ENCODE peak calls at places on chromosomes 13 and 19, in ten cellular contexts. One of them, this sample, is unnamed.

GRCh38 chr19:10662384-10663251 is 8.5 kb downstream of the ILF3 start:
- DNase-seq in effector memory CD4-positive, alpha-beta T cell: no peak
- DNase-seq in A549: no peak
- DNase-seq in OCI-M1: no peak
- DNase-seq in activated naive CD8-positive, alpha-beta T cell treated with anti-CD3 and anti-CD28 coated beads, Interleukin-2, amount 50 U/mL, for 24 hours: peak
- DNase-seq in GM04504: no peak
- DNase-seq in stimulated activated CD4-positive, alpha-beta T cell treated with anti-CD3 and anti-CD28 coated beads, Interleukin-15, amount 100 ng/mL, for 1 hour: no peak
- DNase-seq in fibroblast of pulmonary artery: peak
- DNase-seq in C1 segment of cervical spinal cord: no peak
- DNase-seq in stimulated activated CD8-positive, alpha-beta memory T cell treated with anti-CD3 and anti-CD28 coated beads, Interleukin-15, amount 100 ng/mL, for 1 hour: no peak
- DNase-seq in this sample: peak

GRCh38 chr19:12792853-12793289 is 1.6 kb downstream of the JUNB start:
- DNase-seq in A549: no peak
- DNase-seq in stimulated activated CD8-positive, alpha-beta memory T cell treated with anti-CD3 and anti-CD28 coated beads, Interleukin-15, amount 100 ng/mL, for 1 hour: no peak
- DNase-seq in fibroblast of pulmonary artery: no peak
- DNase-seq in GM04504: no peak
- DNase-seq in OCI-M1: peak
- DNase-seq in stimulated activated CD4-positive, alpha-beta T cell treated with anti-CD3 and anti-CD28 coated beads, Interleukin-15, amount 100 ng/mL, for 1 hour: no peak
- DNase-seq in C1 segment of cervical spinal cord: no peak
- DNase-seq in activated naive CD8-positive, alpha-beta T cell treated with anti-CD3 and anti-CD28 coated beads, Interleukin-2, amount 50 U/mL, for 24 hours: no peak
- DNase-seq in effector memory CD4-positive, alpha-beta T cell: peak
- DNase-seq in this sample: no peak

GRCh38 chr13:33743438-33744368 is 74.2 kb upstream of the RFC3 start:
- DNase-seq in fibroblast of pulmonary artery: peak
- DNase-seq in C1 segment of cervical spinal cord: no peak
- DNase-seq in OCI-M1: no peak
- DNase-seq in effector memory CD4-positive, alpha-beta T cell: no peak
- DNase-seq in A549: no peak
- DNase-seq in activated naive CD8-positive, alpha-beta T cell treated with anti-CD3 and anti-CD28 coated beads, Interleukin-2, amount 50 U/mL, for 24 hours: no peak
- DNase-seq in stimulated activated CD8-positive, alpha-beta memory T cell treated with anti-CD3 and anti-CD28 coated beads, Interleukin-15, amount 100 ng/mL, for 1 hour: no peak
- DNase-seq in stimulated activated CD4-positive, alpha-beta T cell treated with anti-CD3 and anti-CD28 coated beads, Interleukin-15, amount 100 ng/mL, for 1 hour: no peak
- DNase-seq in GM04504: no peak
- DNase-seq in this sample: peak

GRCh38 chr19:47379398-47379938 is 30.4 kb downstream of the DHX34 start:
- DNase-seq in activated naive CD8-positive, alpha-beta T cell treated with anti-CD3 and anti-CD28 coated beads, Interleukin-2, amount 50 U/mL, for 24 hours: no peak
- DNase-seq in stimulated activated CD8-positive, alpha-beta memory T cell treated with anti-CD3 and anti-CD28 coated beads, Interleukin-15, amount 100 ng/mL, for 1 hour: no peak
- DNase-seq in C1 segment of cervical spinal cord: peak
- DNase-seq in stimulated activated CD4-positive, alpha-beta T cell treated with anti-CD3 and anti-CD28 coated beads, Interleukin-15, amount 100 ng/mL, for 1 hour: no peak
- DNase-seq in fibroblast of pulmonary artery: no peak
- DNase-seq in GM04504: no peak
- DNase-seq in OCI-M1: no peak
- DNase-seq in effector memory CD4-positive, alpha-beta T cell: no peak
- DNase-seq in A549: no peak
- DNase-seq in this sample: no peak

GRCh38 chr19:6718741-6719539 is 1.5 kb downstream of the C3 start:
- DNase-seq in C1 segment of cervical spinal cord: peak
- DNase-seq in GM04504: no peak
- DNase-seq in fibroblast of pulmonary artery: peak
- DNase-seq in activated naive CD8-positive, alpha-beta T cell treated with anti-CD3 and anti-CD28 coated beads, Interleukin-2, amount 50 U/mL, for 24 hours: peak
- DNase-seq in OCI-M1: peak
- DNase-seq in A549: peak
- DNase-seq in effector memory CD4-positive, alpha-beta T cell: peak
- DNase-seq in stimulated activated CD8-positive, alpha-beta memory T cell treated with anti-CD3 and anti-CD28 coated beads, Interleukin-15, amount 100 ng/mL, for 1 hour: no peak
- DNase-seq in stimulated activated CD4-positive, alpha-beta T cell treated with anti-CD3 and anti-CD28 coated beads, Interleukin-15, amount 100 ng/mL, for 1 hour: no peak
- DNase-seq in this sample: peak

GRCh38 chr13:113166266-113166665 is 7.8 kb downstream of the PROZ start:
- DNase-seq in fibroblast of pulmonary artery: no peak
- DNase-seq in C1 segment of cervical spinal cord: no peak
- DNase-seq in stimulated activated CD4-positive, alpha-beta T cell treated with anti-CD3 and anti-CD28 coated beads, Interleukin-15, amount 100 ng/mL, for 1 hour: no peak
- DNase-seq in OCI-M1: no peak
- DNase-seq in effector memory CD4-positive, alpha-beta T cell: no peak
- DNase-seq in activated naive CD8-positive, alpha-beta T cell treated with anti-CD3 and anti-CD28 coated beads, Interleukin-2, amount 50 U/mL, for 24 hours: peak
- DNase-seq in stimulated activated CD8-positive, alpha-beta memory T cell treated with anti-CD3 and anti-CD28 coated beads, Interleukin-15, amount 100 ng/mL, for 1 hour: no peak
- DNase-seq in GM04504: no peak
- DNase-seq in A549: no peak
- DNase-seq in this sample: no peak

GRCh38 chr19:43618921-43619261 is 538 bp downstream of the ZNF428 start:
- DNase-seq in fibroblast of pulmonary artery: peak
- DNase-seq in A549: peak
- DNase-seq in stimulated activated CD4-positive, alpha-beta T cell treated with anti-CD3 and anti-CD28 coated beads, Interleukin-15, amount 100 ng/mL, for 1 hour: no peak
- DNase-seq in stimulated activated CD8-positive, alpha-beta memory T cell treated with anti-CD3 and anti-CD28 coated beads, Interleukin-15, amount 100 ng/mL, for 1 hour: no peak
- DNase-seq in GM04504: no peak
- DNase-seq in effector memory CD4-positive, alpha-beta T cell: no peak
- DNase-seq in OCI-M1: peak
- DNase-seq in activated naive CD8-positive, alpha-beta T cell treated with anti-CD3 and anti-CD28 coated beads, Interleukin-2, amount 50 U/mL, for 24 hours: peak
- DNase-seq in C1 segment of cervical spinal cord: no peak
- DNase-seq in this sample: no peak

GRCh38 chr13:92900455-92900854 is 326.2 kb upstream of the GPC6 start:
- DNase-seq in stimulated activated CD8-positive, alpha-beta memory T cell treated with anti-CD3 and anti-CD28 coated beads, Interleukin-15, amount 100 ng/mL, for 1 hour: no peak
- DNase-seq in C1 segment of cervical spinal cord: no peak
- DNase-seq in OCI-M1: no peak
- DNase-seq in A549: no peak
- DNase-seq in effector memory CD4-positive, alpha-beta T cell: no peak
- DNase-seq in stimulated activated CD4-positive, alpha-beta T cell treated with anti-CD3 and anti-CD28 coated beads, Interleukin-15, amount 100 ng/mL, for 1 hour: no peak
- DNase-seq in GM04504: no peak
- DNase-seq in fibroblast of pulmonary artery: no peak
- DNase-seq in activated naive CD8-positive, alpha-beta T cell treated with anti-CD3 and anti-CD28 coated beads, Interleukin-2, amount 50 U/mL, for 24 hours: no peak
- DNase-seq in this sample: no peak

GRCh38 chr19:53552001-53552721 is 14.2 kb downstream of the ZNF331 start:
- DNase-seq in stimulated activated CD4-positive, alpha-beta T cell treated with anti-CD3 and anti-CD28 coated beads, Interleukin-15, amount 100 ng/mL, for 1 hour: no peak
- DNase-seq in OCI-M1: no peak
- DNase-seq in activated naive CD8-positive, alpha-beta T cell treated with anti-CD3 and anti-CD28 coated beads, Interleukin-2, amount 50 U/mL, for 24 hours: no peak
- DNase-seq in A549: no peak
- DNase-seq in effector memory CD4-positive, alpha-beta T cell: no peak
- DNase-seq in GM04504: no peak
- DNase-seq in fibroblast of pulmonary artery: no peak
- DNase-seq in C1 segment of cervical spinal cord: no peak
- DNase-seq in stimulated activated CD8-positive, alpha-beta memory T cell treated with anti-CD3 and anti-CD28 coated beads, Interleukin-15, amount 100 ng/mL, for 1 hour: no peak
- DNase-seq in this sample: no peak

GRCh38 chr19:4473708-4474503 is 1.8 kb downstream of the HDGFL2 start:
- DNase-seq in GM04504: no peak
- DNase-seq in fibroblast of pulmonary artery: no peak
- DNase-seq in C1 segment of cervical spinal cord: no peak
- DNase-seq in effector memory CD4-positive, alpha-beta T cell: no peak
- DNase-seq in A549: no peak
- DNase-seq in activated naive CD8-positive, alpha-beta T cell treated with anti-CD3 and anti-CD28 coated beads, Interleukin-2, amount 50 U/mL, for 24 hours: no peak
- DNase-seq in OCI-M1: no peak
- DNase-seq in stimulated activated CD4-positive, alpha-beta T cell treated with anti-CD3 and anti-CD28 coated beads, Interleukin-15, amount 100 ng/mL, for 1 hour: no peak
- DNase-seq in stimulated activated CD8-positive, alpha-beta memory T cell treated with anti-CD3 and anti-CD28 coated beads, Interleukin-15, amount 100 ng/mL, for 1 hour: no peak
- DNase-seq in this sample: no peak

GRCh38 chr19:46674416-46675178 is 13.6 kb upstream of the DACT3 start:
- DNase-seq in OCI-M1: no peak
- DNase-seq in stimulated activated CD8-positive, alpha-beta memory T cell treated with anti-CD3 and anti-CD28 coated beads, Interleukin-15, amount 100 ng/mL, for 1 hour: no peak
- DNase-seq in activated naive CD8-positive, alpha-beta T cell treated with anti-CD3 and anti-CD28 coated beads, Interleukin-2, amount 50 U/mL, for 24 hours: no peak
- DNase-seq in stimulated activated CD4-positive, alpha-beta T cell treated with anti-CD3 and anti-CD28 coated beads, Interleukin-15, amount 100 ng/mL, for 1 hour: no peak
- DNase-seq in GM04504: no peak
- DNase-seq in C1 segment of cervical spinal cord: no peak
- DNase-seq in fibroblast of pulmonary artery: peak
- DNase-seq in A549: no peak
- DNase-seq in effector memory CD4-positive, alpha-beta T cell: no peak
- DNase-seq in this sample: peak

GRCh38 chr19:4606921-4607678 is 32.2 kb upstream of the TNFAIP8L1 start:
- DNase-seq in stimulated activated CD8-positive, alpha-beta memory T cell treated with anti-CD3 and anti-CD28 coated beads, Interleukin-15, amount 100 ng/mL, for 1 hour: no peak
- DNase-seq in GM04504: no peak
- DNase-seq in effector memory CD4-positive, alpha-beta T cell: no peak
- DNase-seq in A549: no peak
- DNase-seq in stimulated activated CD4-positive, alpha-beta T cell treated with anti-CD3 and anti-CD28 coated beads, Interleukin-15, amount 100 ng/mL, for 1 hour: no peak
- DNase-seq in C1 segment of cervical spinal cord: no peak
- DNase-seq in OCI-M1: no peak
- DNase-seq in fibroblast of pulmonary artery: no peak
- DNase-seq in activated naive CD8-positive, alpha-beta T cell treated with anti-CD3 and anti-CD28 coated beads, Interleukin-2, amount 50 U/mL, for 24 hours: no peak
- DNase-seq in this sample: no peak

GRCh38 chr19:50214699-50215543 is 11.5 kb downstream of the MYH14 start:
- DNase-seq in activated naive CD8-positive, alpha-beta T cell treated with anti-CD3 and anti-CD28 coated beads, Interleukin-2, amount 50 U/mL, for 24 hours: no peak
- DNase-seq in stimulated activated CD8-positive, alpha-beta memory T cell treated with anti-CD3 and anti-CD28 coated beads, Interleukin-15, amount 100 ng/mL, for 1 hour: no peak
- DNase-seq in C1 segment of cervical spinal cord: no peak
- DNase-seq in OCI-M1: no peak
- DNase-seq in A549: no peak
- DNase-seq in effector memory CD4-positive, alpha-beta T cell: no peak
- DNase-seq in fibroblast of pulmonary artery: no peak
- DNase-seq in GM04504: no peak
- DNase-seq in stimulated activated CD4-positive, alpha-beta T cell treated with anti-CD3 and anti-CD28 coated beads, Interleukin-15, amount 100 ng/mL, for 1 hour: no peak
- DNase-seq in this sample: no peak

GRCh38 chr13:39804332-39805231 is 149.1 kb downstream of the COG6 start:
- DNase-seq in C1 segment of cervical spinal cord: no peak
- DNase-seq in stimulated activated CD4-positive, alpha-beta T cell treated with anti-CD3 and anti-CD28 coated beads, Interleukin-15, amount 100 ng/mL, for 1 hour: no peak
- DNase-seq in effector memory CD4-positive, alpha-beta T cell: no peak
- DNase-seq in fibroblast of pulmonary artery: no peak
- DNase-seq in OCI-M1: no peak
- DNase-seq in A549: no peak
- DNase-seq in stimulated activated CD8-positive, alpha-beta memory T cell treated with anti-CD3 and anti-CD28 coated beads, Interleukin-15, amount 100 ng/mL, for 1 hour: no peak
- DNase-seq in activated naive CD8-positive, alpha-beta T cell treated with anti-CD3 and anti-CD28 coated beads, Interleukin-2, amount 50 U/mL, for 24 hours: no peak
- DNase-seq in GM04504: no peak
- DNase-seq in this sample: no peak

GRCh38 chr19:41997851-41998229 is 3.8 kb upstream of the ATP1A3 start:
- DNase-seq in OCI-M1: no peak
- DNase-seq in C1 segment of cervical spinal cord: no peak
- DNase-seq in stimulated activated CD4-positive, alpha-beta T cell treated with anti-CD3 and anti-CD28 coated beads, Interleukin-15, amount 100 ng/mL, for 1 hour: no peak
- DNase-seq in activated naive CD8-positive, alpha-beta T cell treated with anti-CD3 and anti-CD28 coated beads, Interleukin-2, amount 50 U/mL, for 24 hours: no peak
- DNase-seq in GM04504: no peak
- DNase-seq in effector memory CD4-positive, alpha-beta T cell: no peak
- DNase-seq in stimulated activated CD8-positive, alpha-beta memory T cell treated with anti-CD3 and anti-CD28 coated beads, Interleukin-15, amount 100 ng/mL, for 1 hour: no peak
- DNase-seq in fibroblast of pulmonary artery: no peak
- DNase-seq in A549: no peak
- DNase-seq in this sample: no peak

GRCh38 chr19:45211751-45212381 is 33.3 kb downstream of the BLOC1S3 start:
- DNase-seq in A549: no peak
- DNase-seq in fibroblast of pulmonary artery: peak
- DNase-seq in OCI-M1: no peak
- DNase-seq in effector memory CD4-positive, alpha-beta T cell: no peak
- DNase-seq in stimulated activated CD4-positive, alpha-beta T cell treated with anti-CD3 and anti-CD28 coated beads, Interleukin-15, amount 100 ng/mL, for 1 hour: no peak
- DNase-seq in GM04504: no peak
- DNase-seq in activated naive CD8-positive, alpha-beta T cell treated with anti-CD3 and anti-CD28 coated beads, Interleukin-2, amount 50 U/mL, for 24 hours: no peak
- DNase-seq in C1 segment of cervical spinal cord: no peak
- DNase-seq in stimulated activated CD8-positive, alpha-beta memory T cell treated with anti-CD3 and anti-CD28 coated beads, Interleukin-15, amount 100 ng/mL, for 1 hour: no peak
- DNase-seq in this sample: no peak

GRCh38 chr19:34963531-34964406 is at the start of gene ZNF792:
- DNase-seq in stimulated activated CD8-positive, alpha-beta memory T cell treated with anti-CD3 and anti-CD28 coated beads, Interleukin-15, amount 100 ng/mL, for 1 hour: peak
- DNase-seq in stimulated activated CD4-positive, alpha-beta T cell treated with anti-CD3 and anti-CD28 coated beads, Interleukin-15, amount 100 ng/mL, for 1 hour: peak
- DNase-seq in activated naive CD8-positive, alpha-beta T cell treated with anti-CD3 and anti-CD28 coated beads, Interleukin-2, amount 50 U/mL, for 24 hours: peak
- DNase-seq in fibroblast of pulmonary artery: peak
- DNase-seq in OCI-M1: peak
- DNase-seq in C1 segment of cervical spinal cord: no peak
- DNase-seq in effector memory CD4-positive, alpha-beta T cell: peak
- DNase-seq in GM04504: peak
- DNase-seq in A549: peak
- DNase-seq in this sample: peak

GRCh38 chr19:18514800-18515682 is 6.8 kb downstream of the ELL start:
- DNase-seq in activated naive CD8-positive, alpha-beta T cell treated with anti-CD3 and anti-CD28 coated beads, Interleukin-2, amount 50 U/mL, for 24 hours: no peak
- DNase-seq in OCI-M1: no peak
- DNase-seq in stimulated activated CD8-positive, alpha-beta memory T cell treated with anti-CD3 and anti-CD28 coated beads, Interleukin-15, amount 100 ng/mL, for 1 hour: no peak
- DNase-seq in fibroblast of pulmonary artery: peak
- DNase-seq in C1 segment of cervical spinal cord: no peak
- DNase-seq in stimulated activated CD4-positive, alpha-beta T cell treated with anti-CD3 and anti-CD28 coated beads, Interleukin-15, amount 100 ng/mL, for 1 hour: no peak
- DNase-seq in effector memory CD4-positive, alpha-beta T cell: peak
- DNase-seq in A549: no peak
- DNase-seq in GM04504: no peak
- DNase-seq in this sample: peak

GRCh38 chr19:37989855-37990254 is 82.8 kb downstream of the SIPA1L3 start:
- DNase-seq in stimulated activated CD4-positive, alpha-beta T cell treated with anti-CD3 and anti-CD28 coated beads, Interleukin-15, amount 100 ng/mL, for 1 hour: no peak
- DNase-seq in GM04504: no peak
- DNase-seq in stimulated activated CD8-positive, alpha-beta memory T cell treated with anti-CD3 and anti-CD28 coated beads, Interleukin-15, amount 100 ng/mL, for 1 hour: no peak
- DNase-seq in fibroblast of pulmonary artery: no peak
- DNase-seq in activated naive CD8-positive, alpha-beta T cell treated with anti-CD3 and anti-CD28 coated beads, Interleukin-2, amount 50 U/mL, for 24 hours: no peak
- DNase-seq in C1 segment of cervical spinal cord: no peak
- DNase-seq in A549: no peak
- DNase-seq in OCI-M1: no peak
- DNase-seq in effector memory CD4-positive, alpha-beta T cell: no peak
- DNase-seq in this sample: no peak

GRCh38 chr19:10756371-10756770 is 38.5 kb downstream of the DNM2 start:
- DNase-seq in stimulated activated CD4-positive, alpha-beta T cell treated with anti-CD3 and anti-CD28 coated beads, Interleukin-15, amount 100 ng/mL, for 1 hour: no peak
- DNase-seq in A549: no peak
- DNase-seq in fibroblast of pulmonary artery: no peak
- DNase-seq in C1 segment of cervical spinal cord: no peak
- DNase-seq in effector memory CD4-positive, alpha-beta T cell: no peak
- DNase-seq in activated naive CD8-positive, alpha-beta T cell treated with anti-CD3 and anti-CD28 coated beads, Interleukin-2, amount 50 U/mL, for 24 hours: no peak
- DNase-seq in stimulated activated CD8-positive, alpha-beta memory T cell treated with anti-CD3 and anti-CD28 coated beads, Interleukin-15, amount 100 ng/mL, for 1 hour: no peak
- DNase-seq in OCI-M1: no peak
- DNase-seq in GM04504: no peak
- DNase-seq in this sample: no peak

This sample was measured in iris pigment epithelial cell.